ENCODE peak calls at places on chromosomes 13 and 19, in nine cellular contexts. One of them, this sample, is unnamed.

GRCh38 chr19:2523630-2524311 is 47.8 kb downstream of the GADD45B start:
- DNase-seq in heart right ventricle: no peak
- DNase-seq in effector CD4-positive, alpha-beta T cell: no peak
- DNase-seq in neural crest cell: no peak
- DNase-seq in Caco-2: no peak
- DNase-seq in hypothalamus: no peak
- DNase-seq in substantia nigra: no peak
- DNase-seq in astrocyte of the cerebellum: peak
- DNase-seq in T-helper 17 cell: no peak
- DNase-seq in this sample: no peak

GRCh38 chr19:40687525-40688016 is 2.9 kb downstream of the NUMBL start:
- DNase-seq in substantia nigra: no peak
- DNase-seq in heart right ventricle: peak
- DNase-seq in effector CD4-positive, alpha-beta T cell: no peak
- DNase-seq in hypothalamus: no peak
- DNase-seq in neural crest cell: no peak
- DNase-seq in T-helper 17 cell: no peak
- DNase-seq in astrocyte of the cerebellum: no peak
- DNase-seq in Caco-2: no peak
- DNase-seq in this sample: peak

GRCh38 chr19:53915000-53915399 is 5.9 kb downstream of the CACNG7 start:
- DNase-seq in neural crest cell: no peak
- DNase-seq in hypothalamus: no peak
- DNase-seq in Caco-2: no peak
- DNase-seq in effector CD4-positive, alpha-beta T cell: no peak
- DNase-seq in T-helper 17 cell: no peak
- DNase-seq in substantia nigra: no peak
- DNase-seq in astrocyte of the cerebellum: no peak
- DNase-seq in heart right ventricle: no peak
- DNase-seq in this sample: no peak

GRCh38 chr19:7738023-7738422 is 6.1 kb upstream of the CLEC4G start:
- DNase-seq in heart right ventricle: no peak
- DNase-seq in T-helper 17 cell: no peak
- DNase-seq in substantia nigra: no peak
- DNase-seq in Caco-2: no peak
- DNase-seq in hypothalamus: no peak
- DNase-seq in effector CD4-positive, alpha-beta T cell: no peak
- DNase-seq in astrocyte of the cerebellum: no peak
- DNase-seq in neural crest cell: no peak
- DNase-seq in this sample: peak

GRCh38 chr13:48231080-48231479 is 1.9 kb upstream of the ITM2B start:
- DNase-seq in substantia nigra: no peak
- DNase-seq in neural crest cell: no peak
- DNase-seq in hypothalamus: no peak
- DNase-seq in effector CD4-positive, alpha-beta T cell: no peak
- DNase-seq in heart right ventricle: no peak
- DNase-seq in astrocyte of the cerebellum: no peak
- DNase-seq in T-helper 17 cell: no peak
- DNase-seq in Caco-2: no peak
- DNase-seq in this sample: no peak

GRCh38 chr13:77752512-77753069 is 55.1 kb downstream of the SLAIN1 start:
- DNase-seq in effector CD4-positive, alpha-beta T cell: no peak
- DNase-seq in T-helper 17 cell: no peak
- DNase-seq in substantia nigra: no peak
- DNase-seq in hypothalamus: no peak
- DNase-seq in Caco-2: no peak
- DNase-seq in astrocyte of the cerebellum: no peak
- DNase-seq in heart right ventricle: no peak
- DNase-seq in neural crest cell: no peak
- DNase-seq in this sample: no peak

GRCh38 chr19:2302319-2303208 is 5.4 kb downstream of the LINGO3 start:
- DNase-seq in effector CD4-positive, alpha-beta T cell: no peak
- DNase-seq in Caco-2: no peak
- DNase-seq in heart right ventricle: peak
- DNase-seq in substantia nigra: no peak
- DNase-seq in hypothalamus: no peak
- DNase-seq in T-helper 17 cell: no peak
- DNase-seq in neural crest cell: peak
- DNase-seq in astrocyte of the cerebellum: no peak
- DNase-seq in this sample: no peak

GRCh38 chr19:51689751-51690358 is 3.3 kb upstream of the SPACA6 start:
- DNase-seq in hypothalamus: no peak
- DNase-seq in Caco-2: peak
- DNase-seq in astrocyte of the cerebellum: no peak
- DNase-seq in neural crest cell: peak
- DNase-seq in substantia nigra: peak
- DNase-seq in T-helper 17 cell: no peak
- DNase-seq in effector CD4-positive, alpha-beta T cell: no peak
- DNase-seq in heart right ventricle: peak
- DNase-seq in this sample: no peak

GRCh38 chr19:17148130-17148529 is 67.0 kb upstream of the USE1 start:
- DNase-seq in neural crest cell: no peak
- DNase-seq in effector CD4-positive, alpha-beta T cell: no peak
- DNase-seq in hypothalamus: no peak
- DNase-seq in astrocyte of the cerebellum: no peak
- DNase-seq in substantia nigra: no peak
- DNase-seq in heart right ventricle: no peak
- DNase-seq in T-helper 17 cell: no peak
- DNase-seq in Caco-2: no peak
- DNase-seq in this sample: no peak

GRCh38 chr13:52903320-52903719 is 54.9 kb upstream of the PCDH8 start:
- DNase-seq in heart right ventricle: no peak
- DNase-seq in hypothalamus: no peak
- DNase-seq in neural crest cell: no peak
- DNase-seq in effector CD4-positive, alpha-beta T cell: no peak
- DNase-seq in substantia nigra: no peak
- DNase-seq in Caco-2: no peak
- DNase-seq in astrocyte of the cerebellum: no peak
- DNase-seq in T-helper 17 cell: no peak
- DNase-seq in this sample: no peak

GRCh38 chr19:33553530-33554310 is 32.1 kb upstream of the PEPD start:
- DNase-seq in hypothalamus: no peak
- DNase-seq in Caco-2: no peak
- DNase-seq in substantia nigra: no peak
- DNase-seq in heart right ventricle: no peak
- DNase-seq in neural crest cell: no peak
- DNase-seq in astrocyte of the cerebellum: no peak
- DNase-seq in T-helper 17 cell: no peak
- DNase-seq in effector CD4-positive, alpha-beta T cell: no peak
- DNase-seq in this sample: peak

GRCh38 chr19:14138576-14139265 is 2.3 kb upstream of the ASF1B start:
- DNase-seq in neural crest cell: no peak
- DNase-seq in hypothalamus: no peak
- DNase-seq in T-helper 17 cell: no peak
- DNase-seq in effector CD4-positive, alpha-beta T cell: no peak
- DNase-seq in substantia nigra: peak
- DNase-seq in Caco-2: no peak
- DNase-seq in heart right ventricle: no peak
- DNase-seq in astrocyte of the cerebellum: no peak
- DNase-seq in this sample: no peak

GRCh38 chr13:58313219-58313618 is 681.7 kb downstream of the PCDH17 start:
- DNase-seq in T-helper 17 cell: no peak
- DNase-seq in heart right ventricle: no peak
- DNase-seq in neural crest cell: no peak
- DNase-seq in hypothalamus: no peak
- DNase-seq in effector CD4-positive, alpha-beta T cell: no peak
- DNase-seq in Caco-2: no peak
- DNase-seq in astrocyte of the cerebellum: no peak
- DNase-seq in substantia nigra: no peak
- DNase-seq in this sample: no peak

GRCh38 chr19:50739132-50739746 is 16.1 kb downstream of the CLEC11A start:
- DNase-seq in effector CD4-positive, alpha-beta T cell: no peak
- DNase-seq in neural crest cell: no peak
- DNase-seq in Caco-2: no peak
- DNase-seq in hypothalamus: no peak
- DNase-seq in substantia nigra: no peak
- DNase-seq in astrocyte of the cerebellum: no peak
- DNase-seq in T-helper 17 cell: no peak
- DNase-seq in heart right ventricle: no peak
- DNase-seq in this sample: no peak

GRCh38 chr19:42191855-42192254 is 25.6 kb downstream of the DEDD2 start:
- DNase-seq in heart right ventricle: no peak
- DNase-seq in Caco-2: no peak
- DNase-seq in astrocyte of the cerebellum: no peak
- DNase-seq in neural crest cell: no peak
- DNase-seq in effector CD4-positive, alpha-beta T cell: no peak
- DNase-seq in substantia nigra: no peak
- DNase-seq in T-helper 17 cell: no peak
- DNase-seq in hypothalamus: no peak
- DNase-seq in this sample: no peak

GRCh38 chr19:1145635-1146417 is 28.2 kb downstream of the SBNO2 start:
- DNase-seq in T-helper 17 cell: no peak
- DNase-seq in neural crest cell: no peak
- DNase-seq in effector CD4-positive, alpha-beta T cell: no peak
- DNase-seq in hypothalamus: no peak
- DNase-seq in substantia nigra: no peak
- DNase-seq in astrocyte of the cerebellum: no peak
- DNase-seq in heart right ventricle: no peak
- DNase-seq in Caco-2: no peak
- DNase-seq in this sample: no peak

GRCh38 chr19:42421591-42422031 is 5.6 kb downstream of the LIPE start:
- DNase-seq in hypothalamus: no peak
- DNase-seq in Caco-2: no peak
- DNase-seq in substantia nigra: no peak
- DNase-seq in effector CD4-positive, alpha-beta T cell: no peak
- DNase-seq in heart right ventricle: peak
- DNase-seq in neural crest cell: no peak
- DNase-seq in T-helper 17 cell: no peak
- DNase-seq in astrocyte of the cerebellum: no peak
- DNase-seq in this sample: no peak

GRCh38 chr19:19571387-19571786 is 33.3 kb downstream of the CILP2 start:
- DNase-seq in astrocyte of the cerebellum: no peak
- DNase-seq in T-helper 17 cell: no peak
- DNase-seq in neural crest cell: no peak
- DNase-seq in Caco-2: no peak
- DNase-seq in effector CD4-positive, alpha-beta T cell: no peak
- DNase-seq in substantia nigra: no peak
- DNase-seq in heart right ventricle: no peak
- DNase-seq in hypothalamus: no peak
- DNase-seq in this sample: no peak

GRCh38 chr19:46515879-46516350 is 20.2 kb upstream of the PNMA8B start:
- DNase-seq in substantia nigra: no peak
- DNase-seq in Caco-2: peak
- DNase-seq in astrocyte of the cerebellum: no peak
- DNase-seq in effector CD4-positive, alpha-beta T cell: no peak
- DNase-seq in T-helper 17 cell: no peak
- DNase-seq in heart right ventricle: no peak
- DNase-seq in neural crest cell: no peak
- DNase-seq in hypothalamus: no peak
- DNase-seq in this sample: no peak

GRCh38 chr19:23116802-23117571 is at the start of gene ZNF730:
- DNase-seq in heart right ventricle: peak
- DNase-seq in T-helper 17 cell: peak
- DNase-seq in neural crest cell: peak
- DNase-seq in astrocyte of the cerebellum: peak
- DNase-seq in Caco-2: no peak
- DNase-seq in hypothalamus: peak
- DNase-seq in substantia nigra: peak
- DNase-seq in effector CD4-positive, alpha-beta T cell: no peak
- DNase-seq in this sample: peak

GRCh38 chr13:22871248-22871647 is 309.5 kb upstream of the SGCG start:
- DNase-seq in heart right ventricle: no peak
- DNase-seq in Caco-2: no peak
- DNase-seq in hypothalamus: no peak
- DNase-seq in astrocyte of the cerebellum: no peak
- DNase-seq in substantia nigra: no peak
- DNase-seq in T-helper 17 cell: no peak
- DNase-seq in effector CD4-positive, alpha-beta T cell: no peak
- DNase-seq in neural crest cell: no peak
- DNase-seq in this sample: no peak

GRCh38 chr13:39273953-39274352 is 235.7 kb downstream of the NHLRC3 start:
- DNase-seq in hypothalamus: no peak
- DNase-seq in effector CD4-positive, alpha-beta T cell: no peak
- DNase-seq in T-helper 17 cell: no peak
- DNase-seq in astrocyte of the cerebellum: no peak
- DNase-seq in substantia nigra: no peak
- DNase-seq in heart right ventricle: no peak
- DNase-seq in Caco-2: peak
- DNase-seq in neural crest cell: no peak
- DNase-seq in this sample: no peak

GRCh38 chr19:19420570-19421301 is 15.3 kb downstream of the GATAD2A start:
- DNase-seq in effector CD4-positive, alpha-beta T cell: no peak
- DNase-seq in Caco-2: no peak
- DNase-seq in neural crest cell: no peak
- DNase-seq in heart right ventricle: no peak
- DNase-seq in substantia nigra: no peak
- DNase-seq in astrocyte of the cerebellum: peak
- DNase-seq in hypothalamus: no peak
- DNase-seq in T-helper 17 cell: no peak
- DNase-seq in this sample: no peak

GRCh38 chr13:106205871-106206270 is 329.6 kb downstream of the EFNB2 start:
- DNase-seq in substantia nigra: no peak
- DNase-seq in Caco-2: no peak
- DNase-seq in effector CD4-positive, alpha-beta T cell: no peak
- DNase-seq in T-helper 17 cell: no peak
- DNase-seq in heart right ventricle: no peak
- DNase-seq in neural crest cell: no peak
- DNase-seq in hypothalamus: no peak
- DNase-seq in astrocyte of the cerebellum: no peak
- DNase-seq in this sample: no peak

GRCh38 chr19:3061214-3062161 is 807 bp downstream of the TLE5 start:
- DNase-seq in T-helper 17 cell: peak
- DNase-seq in astrocyte of the cerebellum: no peak
- DNase-seq in substantia nigra: peak
- DNase-seq in heart right ventricle: peak
- DNase-seq in Caco-2: no peak
- DNase-seq in hypothalamus: peak
- DNase-seq in neural crest cell: no peak
- DNase-seq in effector CD4-positive, alpha-beta T cell: peak
- DNase-seq in this sample: peak

GRCh38 chr19:16330811-16331690 is 6.4 kb downstream of the KLF2 start:
- DNase-seq in neural crest cell: no peak
- DNase-seq in heart right ventricle: no peak
- DNase-seq in substantia nigra: no peak
- DNase-seq in hypothalamus: no peak
- DNase-seq in astrocyte of the cerebellum: no peak
- DNase-seq in Caco-2: no peak
- DNase-seq in T-helper 17 cell: no peak
- DNase-seq in effector CD4-positive, alpha-beta T cell: peak
- DNase-seq in this sample: no peak

GRCh38 chr13:84844473-84844872 is 954.7 kb downstream of the SLITRK6 start:
- DNase-seq in Caco-2: peak
- DNase-seq in hypothalamus: no peak
- DNase-seq in heart right ventricle: no peak
- DNase-seq in effector CD4-positive, alpha-beta T cell: no peak
- DNase-seq in T-helper 17 cell: no peak
- DNase-seq in substantia nigra: no peak
- DNase-seq in neural crest cell: no peak
- DNase-seq in astrocyte of the cerebellum: peak
- DNase-seq in this sample: no peak

GRCh38 chr19:4524808-4525562 is 6.7 kb upstream of the PLIN4 start:
- DNase-seq in hypothalamus: no peak
- DNase-seq in neural crest cell: peak
- DNase-seq in effector CD4-positive, alpha-beta T cell: peak
- DNase-seq in substantia nigra: peak
- DNase-seq in T-helper 17 cell: peak
- DNase-seq in heart right ventricle: peak
- DNase-seq in astrocyte of the cerebellum: no peak
- DNase-seq in Caco-2: peak
- DNase-seq in this sample: peak

GRCh38 chr19:39246951-39247669 is 1.5 kb downstream of the IFNL4 start:
- DNase-seq in astrocyte of the cerebellum: no peak
- DNase-seq in effector CD4-positive, alpha-beta T cell: no peak
- DNase-seq in substantia nigra: peak
- DNase-seq in hypothalamus: no peak
- DNase-seq in Caco-2: no peak
- DNase-seq in T-helper 17 cell: no peak
- DNase-seq in heart right ventricle: peak
- DNase-seq in neural crest cell: peak
- DNase-seq in this sample: peak

GRCh38 chr13:33817513-33817842 is 471 bp upstream of the RFC3 start:
- DNase-seq in neural crest cell: no peak
- DNase-seq in heart right ventricle: no peak
- DNase-seq in effector CD4-positive, alpha-beta T cell: no peak
- DNase-seq in astrocyte of the cerebellum: no peak
- DNase-seq in Caco-2: no peak
- DNase-seq in T-helper 17 cell: no peak
- DNase-seq in substantia nigra: no peak
- DNase-seq in hypothalamus: no peak
- DNase-seq in this sample: no peak

GRCh38 chr19:56477429-56478338 is 539 bp upstream of the ZNF667 start:
- DNase-seq in heart right ventricle: peak
- DNase-seq in substantia nigra: peak
- DNase-seq in hypothalamus: peak
- DNase-seq in effector CD4-positive, alpha-beta T cell: no peak
- DNase-seq in Caco-2: no peak
- DNase-seq in neural crest cell: no peak
- DNase-seq in T-helper 17 cell: peak
- DNase-seq in astrocyte of the cerebellum: peak
- DNase-seq in this sample: peak